ENCODE peak calls at places on chromosomes 7 and 10, in seven cellular contexts. C, Z, K, D, I, A and E are unnamed samples.

GRCh38 chr10:99920901-99921300 is 88.8 kb downstream of the DNMBP start:
- DNase-seq in C (peak; percentile 85), Z (no peak), K (peak; percentile 86), D (no peak), I (peak; percentile 54), A (no peak), E (peak; percentile 52)

GRCh38 chr7:73533742-73534141 is 11.6 kb upstream of the BAZ1B start:
- DNase-seq in C (no peak), Z (no peak), K (no peak), D (no peak), I (no peak), A (no peak), E (no peak)

GRCh38 chr7:29516491-29516890 is 47.1 kb upstream of the PRR15 start:
- DNase-seq in C (no peak), Z (no peak), K (no peak), D (no peak), I (no peak), A (no peak), E (no peak)

GRCh38 chr7:112452102-112452888 is 2.0 kb downstream of the IFRD1 start:
- DNase-seq in C (peak; percentile 40), Z (peak; percentile 3), K (peak; percentile 54), D (no peak), I (peak; percentile 38), A (no peak), E (peak; percentile 64)

GRCh38 chr7:107815254-107815882 is 12.3 kb upstream of the SLC26A3 start:
- DNase-seq in C (peak; percentile 1), Z (no peak), K (no peak), D (no peak), I (no peak), A (no peak), E (no peak)

GRCh38 chr10:91724933-91725332 is 73.3 kb upstream of the TNKS2 start:
- DNase-seq in C (no peak), Z (no peak), K (no peak), D (no peak), I (no peak), A (no peak), E (no peak)

GRCh38 chr10:64201936-64202335 is 680.7 kb downstream of the REEP3 start:
- DNase-seq in C (no peak), Z (no peak), K (no peak), D (no peak), I (no peak), A (no peak), E (no peak)

GRCh38 chr10:60009316-60009715 is 103.0 kb upstream of the CCDC6 start:
- DNase-seq in C (no peak), Z (no peak), K (no peak), D (no peak), I (no peak), A (no peak), E (no peak)

GRCh38 chr7:152668975-152669374 is 7.0 kb downstream of the XRCC2 start:
- DNase-seq in C (no peak), Z (no peak), K (no peak), D (no peak), I (no peak), A (no peak), E (no peak)